ENCODE peak calls at places on chromosomes 7 and 10, in eight cellular contexts. N, U, W, L, Q, J, M and E are unnamed samples.

GRCh38 chr10:119246862-119247549 is 39.6 kb downstream of the GRK5 start:
- DNase-seq in M (peak; percentile 81), J (no peak), Q (peak; percentile 89), N (no peak), L (peak; percentile 88), U (peak; percentile 57), W (no peak), E (peak; percentile 78)

GRCh38 chr10:73886085-73886529 is 11.8 kb upstream of the CAMK2G start:
- DNase-seq in U (peak; percentile 66), M (peak; percentile 65), N (peak; percentile 72), Q (peak; percentile 87), L (peak; percentile 86), W (peak; percentile 74), J (peak; percentile 84), E (peak; percentile 35)

GRCh38 chr7:43756368-43757072 is 2.0 kb upstream of the BLVRA start:
- DNase-seq in W (no peak), N (no peak), L (peak; percentile 44), U (no peak), M (peak; percentile 59), J (no peak), Q (peak; percentile 57), E (peak; percentile 20)

GRCh38 chr7:25968205-25968993 is 183.6 kb upstream of the NFE2L3 start:
- DNase-seq in W (no peak), J (peak; percentile 97), M (no peak), U (no peak), Q (no peak), L (no peak), N (peak; percentile 70), E (no peak)

GRCh38 chr7:33186187-33186586 is 56.8 kb downstream of the BBS9 start:
- DNase-seq in Q (peak; percentile 51), N (no peak), J (no peak), M (no peak), W (no peak), U (no peak), L (peak; percentile 62), E (no peak)

GRCh38 chr7:13920053-13920697 is 69.3 kb downstream of the ETV1 start:
- DNase-seq in M (peak; percentile 100), U (no peak), N (peak; percentile 20), L (peak; percentile 99), Q (peak; percentile 99), J (no peak), W (no peak), E (peak; percentile 99)

GRCh38 chr7:63953181-63953580 is 45.5 kb upstream of the ZNF722 start:
- DNase-seq in N (no peak), W (no peak), Q (no peak), J (no peak), L (no peak), M (no peak), U (no peak), E (no peak)

GRCh38 chr7:17623546-17624185 is 316.6 kb downstream of the SNX13 start:
- DNase-seq in M (no peak), N (no peak), U (no peak), W (no peak), Q (peak; percentile 38), J (no peak), L (peak; percentile 40), E (no peak)

GRCh38 chr7:95867309-95867708 is 95.0 kb downstream of the DYNC1I1 start:
- DNase-seq in U (no peak), N (no peak), J (no peak), Q (no peak), W (no peak), L (no peak), M (no peak), E (no peak)

GRCh38 chr7:116230191-116231005 is 20.1 kb downstream of the TES start:
- DNase-seq in Q (peak; percentile 38), N (no peak), U (no peak), W (no peak), M (no peak), L (no peak), J (no peak), E (no peak)

GRCh38 chr7:22572937-22573336 is 72.9 kb upstream of the STEAP1B start:
- DNase-seq in J (no peak), W (no peak), L (no peak), Q (no peak), U (no peak), N (no peak), M (peak; percentile 38), E (peak; percentile 100)

GRCh38 chr7:100003711-100004661 is 11.4 kb upstream of the ZKSCAN1 start:
- DNase-seq in W (no peak), Q (no peak), J (no peak), N (peak; percentile 70), U (no peak), M (no peak), L (no peak), E (no peak)

GRCh38 chr10:112823007-112823406 is 127.0 kb upstream of the TCF7L2 start:
- DNase-seq in L (no peak), U (no peak), J (no peak), W (no peak), M (no peak), N (no peak), Q (no peak), E (no peak)

GRCh38 chr10:101292194-101293006 is 61.6 kb upstream of the BTRC start:
- DNase-seq in W (no peak), N (no peak), U (no peak), L (no peak), M (no peak), Q (no peak), J (no peak), E (no peak)

GRCh38 chr7:50994753-50995319 is 212.1 kb upstream of the GRB10 start:
- DNase-seq in U (no peak), W (no peak), J (no peak), Q (no peak), N (no peak), M (no peak), L (no peak), E (no peak)

GRCh38 chr10:13743101-13743693 is 156.4 kb downstream of the PRPF18 start:
- DNase-seq in N (no peak), U (no peak), M (no peak), J (no peak), L (no peak), W (no peak), Q (no peak), E (no peak)

GRCh38 chr10:129531195-129531968 is 64.3 kb downstream of the MGMT start:
- DNase-seq in W (no peak), J (no peak), L (peak; percentile 65), U (no peak), N (no peak), Q (peak; percentile 63), M (peak; percentile 8), E (no peak)

GRCh38 chr10:48525113-48525512 is 79.8 kb downstream of the ARHGAP22 start:
- DNase-seq in Q (no peak), W (no peak), L (no peak), U (no peak), J (no peak), N (no peak), M (no peak), E (no peak)

GRCh38 chr10:48522011-48522765 is 82.7 kb downstream of the ARHGAP22 start:
- DNase-seq in Q (no peak), J (no peak), W (no peak), N (no peak), L (no peak), U (no peak), M (no peak), E (no peak)

GRCh38 chr10:48525956-48526355 is 78.9 kb downstream of the ARHGAP22 start:
- DNase-seq in U (no peak), M (no peak), W (no peak), L (no peak), J (no peak), N (no peak), Q (no peak), E (no peak)

GRCh38 chr10:48523212-48523819 is 81.6 kb downstream of the ARHGAP22 start:
- DNase-seq in Q (peak; percentile 96), U (peak; percentile 72), W (peak; percentile 83), J (no peak), M (peak; percentile 89), L (peak; percentile 95), N (peak; percentile 28), E (peak; percentile 76)

GRCh38 chr10:48523820-48524758 is 80.8 kb downstream of the ARHGAP22 start:
- DNase-seq in L (peak; percentile 21), M (no peak), U (no peak), J (no peak), W (no peak), Q (peak; percentile 31), N (no peak), E (no peak)
- H3K4me3 ChIP-seq in L (peak overlapping the region; percentile 48), M (peak overlapping the region; percentile 58), U (peak overlapping the region; percentile 62), J (no peak overlapping the region), W (peak overlapping the region; percentile 48), Q (peak overlapping the region; percentile 60), N (peak overlapping the region; percentile 48), E (peak overlapping the region; percentile 51)

DNA sequence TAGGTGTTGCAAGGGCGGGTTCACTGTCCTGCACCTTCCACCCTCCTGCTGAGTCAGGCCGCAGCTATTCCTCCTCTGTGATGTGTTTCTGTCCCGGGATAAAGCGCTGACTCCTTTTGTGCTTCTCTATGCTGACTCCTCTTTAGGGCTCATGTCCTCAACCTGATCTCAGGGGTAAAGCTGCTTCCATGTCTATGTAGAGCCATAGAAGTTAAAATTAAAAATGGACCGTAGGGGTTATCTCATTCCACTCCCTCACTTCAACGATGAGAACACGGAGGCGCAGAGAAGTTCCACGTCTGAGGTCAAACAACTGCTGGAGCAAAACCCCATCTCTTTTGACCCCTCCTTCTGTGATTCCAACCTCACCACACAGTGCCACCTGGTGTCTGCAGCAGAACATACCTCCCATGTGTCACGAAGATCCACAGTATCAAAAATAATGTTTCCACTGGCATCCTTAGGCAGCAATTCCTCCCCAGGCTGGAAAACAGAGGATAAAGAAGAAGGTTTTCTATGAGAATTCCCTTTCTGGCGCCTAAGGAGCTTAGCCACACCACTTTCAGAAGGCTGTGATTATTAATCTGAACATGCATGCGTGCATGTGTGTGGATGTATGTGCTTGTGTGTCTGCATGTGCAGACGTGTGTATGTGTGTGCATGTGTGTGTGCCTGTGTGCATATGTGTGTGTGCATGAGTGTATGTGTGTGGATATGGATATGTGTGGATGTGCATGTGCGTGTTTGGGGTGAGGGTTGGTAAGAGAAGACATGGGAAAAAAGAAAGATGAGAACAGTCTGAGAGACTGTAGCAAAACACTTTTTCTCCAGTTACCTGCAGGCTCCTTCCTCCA is 81.2 kb upstream of the UCN3 start:
- DNase-seq in W (no peak), Q (peak; percentile 76), L (peak; percentile 81), J (peak; percentile 39), N (peak; percentile 76), U (peak; percentile 63), M (peak; percentile 27), E (no peak)
- H3K4me3 ChIP-seq in W (no peak overlapping the region), Q (no peak overlapping the region), L (no peak overlapping the region), J (no peak overlapping the region), N (no peak overlapping the region), U (no peak overlapping the region), M (no peak overlapping the region), E (no peak overlapping the region)

GRCh38 chr10:15344876-15345285 is 26.2 kb downstream of the FAM171A1 start:
- DNase-seq in J (no peak), N (no peak), W (no peak), M (no peak), Q (peak; percentile 93), U (no peak), L (peak; percentile 97), E (no peak)
- H3K4me3 ChIP-seq in J (no peak overlapping the region), N (no peak overlapping the region), W (no peak overlapping the region), M (no peak overlapping the region), Q (no peak overlapping the region), U (no peak overlapping the region), L (peak overlapping the region; percentile 7), E (no peak overlapping the region)

DNA sequence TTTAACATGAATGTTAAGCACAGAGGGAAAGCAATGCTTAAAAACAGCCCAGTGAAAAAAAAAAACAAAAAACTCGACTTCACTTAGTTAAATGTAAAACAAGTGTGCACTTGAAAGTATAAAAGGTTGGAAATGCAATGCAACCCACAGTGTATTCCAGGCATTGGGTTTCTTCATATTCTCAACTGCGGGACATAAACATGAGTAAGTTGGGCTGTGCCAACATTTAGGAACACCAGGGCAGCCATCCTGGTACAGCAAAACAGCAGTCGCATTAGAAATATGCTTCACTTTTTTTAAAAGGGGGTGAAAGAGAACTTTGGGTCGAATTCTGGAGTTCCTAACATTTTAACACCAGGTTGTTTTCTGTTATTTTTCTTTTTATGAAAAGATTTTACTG is 937 bp downstream of the STEAP1 start:
- DNase-seq in U (no peak), W (no peak), N (no peak), M (no peak), L (peak; percentile 15), Q (peak; percentile 24), J (no peak), E (no peak)
- H3K4me3 ChIP-seq in U (no peak overlapping the region), W (no peak overlapping the region), N (no peak overlapping the region), M (no peak overlapping the region), L (peak overlapping the region; percentile 68), Q (peak overlapping the region; percentile 23), J (no peak overlapping the region), E (no peak overlapping the region)